ENCODE peak calls at places on chromosomes 5 and 9, in eight cellular contexts. W is PC-3; F is uterus; P is mesenchymal stem cell; J is A549; Y is CD4-positive, alpha-beta memory T cell; G is aorta; O is psoas muscle. D is an unnamed sample.

GRCh38 chr5:141637693-141638419 is 1.1 kb downstream of the RELL2 start:
- DNase-seq in F (peak; percentile 50), W (no peak), J (no peak), P (peak; percentile 53), G (peak; percentile 88), Y (peak; percentile 48), O (peak; percentile 65), D (peak; percentile 60)

GRCh38 chr5:142653321-142653720 is 32.6 kb downstream of the FGF1 start:
- DNase-seq in P (no peak), F (no peak), O (no peak), Y (no peak), J (no peak), W (no peak), G (no peak), D (no peak)

GRCh38 chr5:147081256-147081872 is 153.5 kb upstream of the STK32A start:
- DNase-seq in P (no peak), G (peak; percentile 66), F (no peak), O (no peak), Y (no peak), J (no peak), W (no peak), D (no peak)

GRCh38 chr5:77087484-77088291 is 603 bp upstream of the ZBED3 start:
- DNase-seq in F (no peak), O (peak; percentile 26), Y (peak; percentile 5), P (no peak), J (no peak), W (no peak), G (peak; percentile 76), D (peak; percentile 10)

GRCh38 chr5:53479045-53479655 is 1.3 kb upstream of the FST start:
- DNase-seq in G (no peak), J (no peak), P (no peak), Y (no peak), W (no peak), F (no peak), O (no peak), D (peak; percentile 26)

GRCh38 chr5:148091991-148092964 is 28.5 kb downstream of the SPINK5 start:
- DNase-seq in J (no peak), Y (no peak), P (no peak), W (no peak), G (no peak), F (no peak), O (no peak), D (no peak)

GRCh38 chr5:139482050-139482889 is at the start of gene STING1:
- DNase-seq in J (no peak), O (peak; percentile 83), F (peak; percentile 84), P (peak; percentile 99), Y (peak; percentile 78), W (peak; percentile 97), G (peak; percentile 91), D (peak; percentile 96)

GRCh38 chr9:77595426-77596051 is 52.6 kb downstream of the GNA14 start:
- DNase-seq in F (no peak), W (no peak), Y (no peak), O (no peak), G (no peak), P (no peak), J (no peak), D (peak; percentile 91)

GRCh38 chr9:131776473-131776872 is 36.6 kb upstream of the RAPGEF1 start:
- DNase-seq in Y (no peak), O (no peak), P (peak; percentile 56), J (no peak), F (no peak), G (peak; percentile 76), W (peak; percentile 39), D (peak; percentile 49)

GRCh38 chr9:106296426-106296825 is 566.5 kb upstream of the ZNF462 start:
- DNase-seq in Y (no peak), P (no peak), G (no peak), O (no peak), F (no peak), J (no peak), W (no peak), D (no peak)

GRCh38 chr5:135869935-135870334 is 25.7 kb downstream of the IL9 start:
- DNase-seq in F (no peak), G (no peak), O (no peak), Y (no peak), J (no peak), W (no peak), P (no peak), D (no peak)

GRCh38 chr5:170635706-170636105 is 131.9 kb downstream of the KCNIP1 start:
- DNase-seq in W (no peak), G (peak; percentile 65), F (no peak), J (no peak), O (no peak), Y (no peak), P (no peak), D (no peak)

GRCh38 chr5:174623438-174624019 is 100.9 kb upstream of the MSX2 start:
- DNase-seq in O (no peak), P (no peak), G (no peak), J (no peak), F (no peak), W (peak; percentile 23), Y (no peak), D (no peak)

GRCh38 chr5:40518511-40518917 is 161.2 kb upstream of the PTGER4 start:
- DNase-seq in Y (no peak), J (peak; percentile 29), F (no peak), G (no peak), O (no peak), W (peak; percentile 99), P (no peak), D (no peak)

GRCh38 chr5:94691947-94692346 is 73.5 kb downstream of the SLF1 start:
- DNase-seq in W (peak; percentile 32), G (no peak), Y (no peak), P (peak; percentile 82), O (no peak), J (no peak), F (no peak), D (peak; percentile 12)

GRCh38 chr5:95715799-95716461 is 15.2 kb upstream of the RHOBTB3 start:
- DNase-seq in P (peak; percentile 65), Y (no peak), O (no peak), W (peak; percentile 81), J (no peak), G (no peak), F (no peak), D (peak; percentile 41)

DNA sequence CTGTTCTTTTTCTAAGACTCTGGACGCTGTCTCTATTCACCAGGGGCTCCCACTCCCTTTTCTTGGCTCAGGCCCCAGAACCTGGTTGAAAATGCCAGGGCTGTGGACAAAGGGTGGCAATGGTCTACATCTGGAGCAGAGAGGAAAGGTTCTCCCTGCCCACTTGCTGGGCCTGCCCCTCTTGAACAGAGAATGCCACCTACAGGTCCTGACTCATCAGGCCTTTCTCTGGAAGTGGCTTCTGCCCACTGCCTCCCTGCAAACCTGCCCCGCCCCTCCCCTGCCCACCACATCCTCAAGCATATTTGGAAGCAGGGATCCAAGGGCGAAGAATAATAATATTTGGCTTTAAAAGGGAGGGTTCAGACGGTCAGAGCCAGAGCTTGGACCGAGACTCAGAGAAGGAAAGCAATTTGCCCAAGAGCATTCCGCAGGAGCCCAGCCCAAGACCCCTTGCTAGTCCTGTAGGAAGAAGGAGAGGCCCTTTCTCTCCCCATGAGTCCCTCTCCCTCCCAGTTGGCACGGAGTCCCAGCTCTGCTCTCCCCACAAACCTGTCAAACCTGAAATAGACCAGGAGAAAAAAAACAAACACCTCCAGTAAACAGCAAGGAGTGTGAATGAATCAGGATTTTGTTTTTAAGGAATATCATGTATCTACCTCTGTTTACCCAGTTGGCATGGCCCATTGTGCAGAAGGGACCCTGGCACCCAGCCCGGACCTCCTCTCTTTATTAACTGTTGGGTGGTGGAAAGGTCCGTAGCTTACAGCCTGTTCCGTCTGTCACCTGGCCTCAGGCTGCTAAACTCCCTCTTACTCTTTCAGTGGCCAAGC is 37.8 kb upstream of the STXBP1 start:
- DNase-seq in F (no peak), W (peak; percentile 93), P (no peak), G (no peak), J (peak; percentile 70), O (no peak), Y (no peak), D (no peak)
- H3K4me1 ChIP-seq in F (no peaks in the 10 kb centered on the region), W (peaks cover 63% of the 10 kb centered on the region), P (peaks cover 45% of the 10 kb centered on the region), G (no peaks in the 10 kb centered on the region), J (peaks cover 93% of the 10 kb centered on the region), O (peaks cover 9% of the 10 kb centered on the region), Y (peaks cover 25% of the 10 kb centered on the region), D (peaks cover 16% of the 10 kb centered on the region)

GRCh38 chr5:154370119-154370518 is 75.7 kb upstream of the SAP30L start:
- DNase-seq in G (no peak), O (no peak), J (no peak), Y (no peak), P (peak; percentile 46), F (no peak), W (peak; percentile 27), D (peak; percentile 62)
- H3K4me1 ChIP-seq in G (peaks cover 5% of the 10 kb centered on the region), O (peaks cover 17% of the 10 kb centered on the region), J (peaks cover 73% of the 10 kb centered on the region), Y (no peaks in the 10 kb centered on the region), P (peaks cover 23% of the 10 kb centered on the region), F (no peaks in the 10 kb centered on the region), W (peaks cover 50% of the 10 kb centered on the region), D (peaks cover 54% of the 10 kb centered on the region)

GRCh38 chr9:14275331-14275730 is 38.6 kb downstream of the NFIB start:
- DNase-seq in G (no peak), P (peak; percentile 22), O (no peak), Y (no peak), F (no peak), J (no peak), W (no peak), D (no peak)
- H3K4me1 ChIP-seq in G (peaks cover 4% of the 10 kb centered on the region), P (peaks cover 7% of the 10 kb centered on the region), O (peaks cover 90% of the 10 kb centered on the region), Y (no peaks in the 10 kb centered on the region), F (peaks cover 11% of the 10 kb centered on the region), J (peaks cover 76% of the 10 kb centered on the region), W (peaks cover 20% of the 10 kb centered on the region), D (peaks cover 58% of the 10 kb centered on the region)

DNA sequence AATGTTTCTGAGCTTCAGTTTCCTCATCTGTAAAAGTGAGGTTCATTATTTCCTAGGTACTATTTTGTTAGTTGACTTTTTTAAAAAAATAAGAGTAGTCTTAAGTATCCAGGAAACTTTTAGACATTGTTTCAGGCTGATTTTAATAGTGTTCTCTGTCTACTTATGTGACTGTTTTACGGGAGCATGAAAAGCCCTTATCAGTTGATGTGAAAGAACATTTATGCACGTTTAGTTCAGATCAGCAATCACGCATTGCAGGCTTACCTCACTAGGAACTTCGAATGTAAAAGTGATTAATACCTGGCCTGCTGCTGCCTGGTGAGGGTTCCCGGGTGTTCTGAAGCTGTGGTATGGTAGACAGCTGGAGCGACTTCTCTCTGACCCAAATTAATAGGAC is 8.1 kb downstream of the SNX18 start:
- DNase-seq in J (no peak), W (no peak), P (no peak), O (no peak), G (no peak), F (no peak), Y (no peak), D (no peak)
- H3K4me1 ChIP-seq in J (no peaks in the 10 kb centered on the region), W (peaks cover 40% of the 10 kb centered on the region), P (peaks cover 7% of the 10 kb centered on the region), O (peaks cover 81% of the 10 kb centered on the region), G (peaks cover 5% of the 10 kb centered on the region), F (peaks cover 5% of the 10 kb centered on the region), Y (peaks cover 78% of the 10 kb centered on the region), D (peaks cover 59% of the 10 kb centered on the region)

DNA sequence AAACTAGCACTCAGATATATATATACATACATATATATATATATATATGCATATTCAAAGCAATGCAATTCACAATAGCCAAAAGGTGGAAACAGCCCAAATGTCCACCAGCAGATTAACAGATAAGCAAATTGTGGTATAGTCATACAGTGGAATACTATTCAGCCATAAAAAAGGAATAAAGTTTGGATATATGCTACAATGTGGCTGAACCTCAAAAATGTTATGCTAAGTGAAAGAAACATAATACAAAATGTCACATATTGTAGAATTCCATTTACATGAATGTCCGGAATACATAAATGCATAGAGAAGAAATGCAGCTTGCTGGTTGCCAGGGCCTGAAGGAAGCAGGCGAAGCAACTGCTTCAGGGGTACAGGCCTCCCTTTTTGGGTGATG is 143.4 kb downstream of the ATPSCKMT start:
- DNase-seq in G (no peak), F (no peak), W (no peak), O (no peak), P (no peak), J (no peak), Y (no peak), D (no peak)
- H3K4me1 ChIP-seq in G (no peaks in the 10 kb centered on the region), F (no peaks in the 10 kb centered on the region), W (no peaks in the 10 kb centered on the region), O (no peaks in the 10 kb centered on the region), P (no peaks in the 10 kb centered on the region), J (no peaks in the 10 kb centered on the region), Y (no peaks in the 10 kb centered on the region), D (no peaks in the 10 kb centered on the region)

D was measured in A673.